ENCODE peak calls at places on chromosomes 13 and 19, in seven cellular contexts. One of them, this sample, is unnamed.

GRCh38 chr19:58274771-58275199 is 4.0 kb upstream of the ZNF8 start:
- DNase-seq in neuronal stem cell: no peak
- DNase-seq in H9: no peak
- DNase-seq in mesendoderm: no peak
- DNase-seq in IMR-90: peak; percentile 35
- DNase-seq in H1: no peak
- DNase-seq in mesenchymal stem cell: peak; percentile 34
- DNase-seq in this sample: no peak

GRCh38 chr13:46624821-46625220 is 71.9 kb downstream of the LRCH1 start:
- DNase-seq in neuronal stem cell: no peak
- DNase-seq in H9: no peak
- DNase-seq in mesendoderm: no peak
- DNase-seq in IMR-90: no peak
- DNase-seq in H1: no peak
- DNase-seq in mesenchymal stem cell: no peak
- DNase-seq in this sample: no peak

GRCh38 chr13:100443998-100444328 is 144.6 kb downstream of the GGACT start:
- DNase-seq in neuronal stem cell: no peak
- DNase-seq in H9: no peak
- DNase-seq in mesendoderm: no peak
- DNase-seq in IMR-90: no peak
- DNase-seq in H1: no peak
- DNase-seq in mesenchymal stem cell: no peak
- DNase-seq in this sample: no peak

GRCh38 chr19:45995715-45996385 is 583 bp downstream of the CCDC61 start:
- DNase-seq in neuronal stem cell: no peak
- DNase-seq in H9: no peak
- DNase-seq in mesendoderm: no peak
- DNase-seq in IMR-90: peak; percentile 67
- DNase-seq in H1: no peak
- DNase-seq in mesenchymal stem cell: peak; percentile 34
- DNase-seq in this sample: no peak

GRCh38 chr13:39417643-39418042 is 185.3 kb downstream of the LHFPL6 start:
- DNase-seq in neuronal stem cell: peak; percentile 49
- DNase-seq in H9: peak; percentile 49
- DNase-seq in mesendoderm: peak; percentile 96
- DNase-seq in IMR-90: peak; percentile 72
- DNase-seq in H1: peak; percentile 47
- DNase-seq in mesenchymal stem cell: peak; percentile 80
- DNase-seq in this sample: no peak

GRCh38 chr13:66974174-66974573 is 256.0 kb downstream of the PCDH9 start:
- DNase-seq in neuronal stem cell: no peak
- DNase-seq in H9: no peak
- DNase-seq in mesendoderm: no peak
- DNase-seq in IMR-90: peak; percentile 13
- DNase-seq in H1: no peak
- DNase-seq in mesenchymal stem cell: no peak
- DNase-seq in this sample: no peak

GRCh38 chr13:19020988-19021387 is 160.6 kb downstream of the TUBA3C start:
- DNase-seq in neuronal stem cell: no peak
- DNase-seq in H9: no peak
- DNase-seq in mesendoderm: no peak
- DNase-seq in IMR-90: no peak
- DNase-seq in H1: no peak
- DNase-seq in mesenchymal stem cell: no peak
- DNase-seq in this sample: no peak

GRCh38 chr19:56725829-56726424 is 54.4 kb upstream of the ZNF835 start:
- DNase-seq in neuronal stem cell: no peak
- DNase-seq in H9: no peak
- DNase-seq in mesendoderm: no peak
- DNase-seq in IMR-90: no peak
- DNase-seq in H1: no peak
- DNase-seq in mesenchymal stem cell: no peak
- DNase-seq in this sample: peak; percentile 34

GRCh38 chr13:51222510-51223283 is 499 bp downstream of the FAM124A start:
- DNase-seq in neuronal stem cell: peak; percentile 58
- DNase-seq in H9: no peak
- DNase-seq in mesendoderm: peak; percentile 69
- DNase-seq in IMR-90: no peak
- DNase-seq in H1: no peak
- DNase-seq in mesenchymal stem cell: peak; percentile 20
- DNase-seq in this sample: no peak

GRCh38 chr19:34276614-34277013 is 22.3 kb downstream of the GARRE1 start:
- DNase-seq in neuronal stem cell: no peak
- DNase-seq in H9: no peak
- DNase-seq in mesendoderm: no peak
- DNase-seq in IMR-90: no peak
- DNase-seq in H1: no peak
- DNase-seq in mesenchymal stem cell: no peak
- DNase-seq in this sample: no peak

GRCh38 chr13:94712287-94712811 is at the start of gene SOX21:
- DNase-seq in neuronal stem cell: no peak
- DNase-seq in H9: peak; percentile 49
- DNase-seq in mesendoderm: peak; percentile 39
- DNase-seq in IMR-90: no peak
- DNase-seq in H1: no peak
- DNase-seq in mesenchymal stem cell: no peak
- DNase-seq in this sample: no peak

GRCh38 chr13:108095036-108095435 is 120.3 kb downstream of the LIG4 start:
- DNase-seq in neuronal stem cell: no peak
- DNase-seq in H9: no peak
- DNase-seq in mesendoderm: no peak
- DNase-seq in IMR-90: no peak
- DNase-seq in H1: no peak
- DNase-seq in mesenchymal stem cell: no peak
- DNase-seq in this sample: no peak

GRCh38 chr19:48415395-48415794 is 21.9 kb downstream of the GRIN2D start:
- DNase-seq in neuronal stem cell: no peak
- DNase-seq in H9: peak; percentile 94
- DNase-seq in mesendoderm: peak; percentile 93
- DNase-seq in IMR-90: peak; percentile 36
- DNase-seq in H1: peak; percentile 91
- DNase-seq in mesenchymal stem cell: peak; percentile 54
- DNase-seq in this sample: peak; percentile 70

GRCh38 chr19:1450735-1451669 is 1.1 kb downstream of the APC2 start:
- DNase-seq in neuronal stem cell: no peak
- DNase-seq in H9: no peak
- DNase-seq in mesendoderm: no peak
- DNase-seq in IMR-90: no peak
- DNase-seq in H1: no peak
- DNase-seq in mesenchymal stem cell: no peak
- DNase-seq in this sample: no peak

GRCh38 chr13:28047784-28048388 is 52.5 kb downstream of the FLT3 start:
- DNase-seq in neuronal stem cell: no peak
- DNase-seq in H9: no peak
- DNase-seq in mesendoderm: no peak
- DNase-seq in IMR-90: peak; percentile 79
- DNase-seq in H1: no peak
- DNase-seq in mesenchymal stem cell: peak; percentile 53
- DNase-seq in this sample: no peak

GRCh38 chr13:93180376-93180966 is 46.1 kb upstream of the GPC6 start:
- DNase-seq in neuronal stem cell: no peak
- DNase-seq in H9: no peak
- DNase-seq in mesendoderm: no peak
- DNase-seq in IMR-90: peak; percentile 52
- DNase-seq in H1: no peak
- DNase-seq in mesenchymal stem cell: peak; percentile 63
- DNase-seq in this sample: peak; percentile 2

GRCh38 chr19:45250832-45251451 is at the start of gene MARK4:
- DNase-seq in neuronal stem cell: peak; percentile 55
- DNase-seq in H9: peak; percentile 69
- DNase-seq in mesendoderm: peak; percentile 51
- DNase-seq in IMR-90: peak; percentile 34
- DNase-seq in H1: no peak
- DNase-seq in mesenchymal stem cell: peak; percentile 61
- DNase-seq in this sample: peak; percentile 10

GRCh38 chr19:41627966-41628675 is 1.2 kb upstream of the CEACAM4 start:
- DNase-seq in neuronal stem cell: no peak
- DNase-seq in H9: peak; percentile 6
- DNase-seq in mesendoderm: no peak
- DNase-seq in IMR-90: no peak
- DNase-seq in H1: no peak
- DNase-seq in mesenchymal stem cell: no peak
- DNase-seq in this sample: no peak

GRCh38 chr13:95714142-95714832 is 37.3 kb downstream of the DNAJC3 start:
- DNase-seq in neuronal stem cell: no peak
- DNase-seq in H9: no peak
- DNase-seq in mesendoderm: no peak
- DNase-seq in IMR-90: peak; percentile 89
- DNase-seq in H1: no peak
- DNase-seq in mesenchymal stem cell: peak; percentile 85
- DNase-seq in this sample: peak; percentile 61

GRCh38 chr19:39970424-39970673 is 616 bp upstream of the PSMC4 start:
- DNase-seq in neuronal stem cell: no peak
- DNase-seq in H9: no peak
- DNase-seq in mesendoderm: no peak
- DNase-seq in IMR-90: no peak
- DNase-seq in H1: no peak
- DNase-seq in mesenchymal stem cell: no peak
- DNase-seq in this sample: no peak

GRCh38 chr19:3224346-3225325 is at the start of gene CELF5:
- DNase-seq in neuronal stem cell: peak; percentile 67
- DNase-seq in H9: peak; percentile 57
- DNase-seq in mesendoderm: peak; percentile 44
- DNase-seq in IMR-90: no peak
- DNase-seq in H1: no peak
- DNase-seq in mesenchymal stem cell: peak; percentile 32
- DNase-seq in this sample: peak; percentile 42

GRCh38 chr19:3047307-3048189 is 14.7 kb downstream of the TLE5 start:
- DNase-seq in neuronal stem cell: peak; percentile 81
- DNase-seq in H9: peak; percentile 85
- DNase-seq in mesendoderm: peak; percentile 94
- DNase-seq in IMR-90: peak; percentile 63
- DNase-seq in H1: no peak
- DNase-seq in mesenchymal stem cell: peak; percentile 93
- DNase-seq in this sample: peak; percentile 90

GRCh38 chr19:14472202-14472961 is 2.8 kb downstream of the PTGER1 start:
- DNase-seq in neuronal stem cell: peak; percentile 74
- DNase-seq in H9: peak; percentile 86
- DNase-seq in mesendoderm: peak; percentile 79
- DNase-seq in IMR-90: peak; percentile 18
- DNase-seq in H1: no peak
- DNase-seq in mesenchymal stem cell: peak; percentile 66
- DNase-seq in this sample: peak; percentile 35

GRCh38 chr13:20803180-20803965 is 29.6 kb upstream of the EEF1AKMT1 start:
- DNase-seq in neuronal stem cell: no peak
- DNase-seq in H9: no peak
- DNase-seq in mesendoderm: no peak
- DNase-seq in IMR-90: no peak
- DNase-seq in H1: no peak
- DNase-seq in mesenchymal stem cell: no peak
- DNase-seq in this sample: no peak

GRCh38 chr13:92896842-92897241 is 329.8 kb upstream of the GPC6 start:
- DNase-seq in neuronal stem cell: peak; percentile 12
- DNase-seq in H9: no peak
- DNase-seq in mesendoderm: peak; percentile 55
- DNase-seq in IMR-90: peak; percentile 21
- DNase-seq in H1: no peak
- DNase-seq in mesenchymal stem cell: peak; percentile 14
- DNase-seq in this sample: peak; percentile 1

GRCh38 chr19:49432141-49433073 is 7.2 kb downstream of the GFY start:
- DNase-seq in neuronal stem cell: no peak
- DNase-seq in H9: peak; percentile 95
- DNase-seq in mesendoderm: peak; percentile 66
- DNase-seq in IMR-90: no peak
- DNase-seq in H1: no peak
- DNase-seq in mesenchymal stem cell: no peak
- DNase-seq in this sample: no peak

GRCh38 chr19:3285647-3286176 is 61.3 kb downstream of the CELF5 start:
- DNase-seq in neuronal stem cell: peak; percentile 87
- DNase-seq in H9: peak; percentile 95
- DNase-seq in mesendoderm: no peak
- DNase-seq in IMR-90: no peak
- DNase-seq in H1: no peak
- DNase-seq in mesenchymal stem cell: no peak
- DNase-seq in this sample: no peak

GRCh38 chr19:5070922-5071321 is 102.0 kb downstream of the KDM4B start:
- DNase-seq in neuronal stem cell: no peak
- DNase-seq in H9: no peak
- DNase-seq in mesendoderm: no peak
- DNase-seq in IMR-90: no peak
- DNase-seq in H1: no peak
- DNase-seq in mesenchymal stem cell: no peak
- DNase-seq in this sample: no peak

GRCh38 chr19:49613374-49613773 is 22.4 kb downstream of the PRR12 start:
- DNase-seq in neuronal stem cell: no peak
- DNase-seq in H9: no peak
- DNase-seq in mesendoderm: no peak
- DNase-seq in IMR-90: no peak
- DNase-seq in H1: no peak
- DNase-seq in mesenchymal stem cell: peak; percentile 61
- DNase-seq in this sample: no peak

GRCh38 chr13:33353210-33353609 is 67.7 kb upstream of the STARD13 start:
- DNase-seq in neuronal stem cell: no peak
- DNase-seq in H9: no peak
- DNase-seq in mesendoderm: no peak
- DNase-seq in IMR-90: no peak
- DNase-seq in H1: no peak
- DNase-seq in mesenchymal stem cell: no peak
- DNase-seq in this sample: no peak

GRCh38 chr13:69618838-69619237 is 488.8 kb upstream of the ATXN8OS start:
- DNase-seq in neuronal stem cell: no peak
- DNase-seq in H9: no peak
- DNase-seq in mesendoderm: no peak
- DNase-seq in IMR-90: no peak
- DNase-seq in H1: no peak
- DNase-seq in mesenchymal stem cell: no peak
- DNase-seq in this sample: no peak
- H2BK120ac ChIP-seq in neuronal stem cell: no peak overlapping the region
- H2BK120ac ChIP-seq in H9: no peak overlapping the region
- H2BK120ac ChIP-seq in mesendoderm: no peak overlapping the region
- H2BK120ac ChIP-seq in IMR-90: no peak overlapping the region
- H2BK120ac ChIP-seq in H1: no peak overlapping the region
- H2BK120ac ChIP-seq in mesenchymal stem cell: no peak overlapping the region
- H2BK120ac ChIP-seq in this sample: no peak overlapping the region

GRCh38 chr19:11987405-11988231 is 22.8 kb downstream of the ZNF763 start:
- DNase-seq in neuronal stem cell: peak; percentile 91
- DNase-seq in H9: peak; percentile 96
- DNase-seq in mesendoderm: peak; percentile 98
- DNase-seq in IMR-90: peak; percentile 91
- DNase-seq in H1: peak; percentile 90
- DNase-seq in mesenchymal stem cell: peak; percentile 96
- DNase-seq in this sample: peak; percentile 94
- H2AK5ac ChIP-seq in neuronal stem cell: peak overlapping the region; percentile 78
- H2AK5ac ChIP-seq in H9: no peak overlapping the region
- H2AK5ac ChIP-seq in mesendoderm: no peak overlapping the region
- H2AK5ac ChIP-seq in IMR-90: no peak overlapping the region
- H2AK5ac ChIP-seq in H1: no peak overlapping the region
- H2AK5ac ChIP-seq in mesenchymal stem cell: no peak overlapping the region
- H2AK5ac ChIP-seq in this sample: no peak overlapping the region

GRCh38 chr19:17777840-17778620 is 16.9 kb upstream of the B3GNT3 start:
- DNase-seq in neuronal stem cell: peak; percentile 54
- DNase-seq in H9: peak; percentile 97
- DNase-seq in mesendoderm: peak; percentile 92
- DNase-seq in IMR-90: peak; percentile 10
- DNase-seq in H1: peak; percentile 87
- DNase-seq in mesenchymal stem cell: peak; percentile 56
- DNase-seq in this sample: peak; percentile 55
- H2BK120ac ChIP-seq in neuronal stem cell: peak overlapping the region; percentile 21
- H2BK120ac ChIP-seq in H9: no peak overlapping the region
- H2BK120ac ChIP-seq in mesendoderm: no peak overlapping the region
- H2BK120ac ChIP-seq in IMR-90: no peak overlapping the region
- H2BK120ac ChIP-seq in H1: no peak overlapping the region
- H2BK120ac ChIP-seq in mesenchymal stem cell: no peak overlapping the region
- H2BK120ac ChIP-seq in this sample: no peak overlapping the region

GRCh38 chr19:12970070-12970820 is 869 bp downstream of the DAND5 start:
- DNase-seq in neuronal stem cell: no peak
- DNase-seq in H9: no peak
- DNase-seq in mesendoderm: no peak
- DNase-seq in IMR-90: no peak
- DNase-seq in H1: no peak
- DNase-seq in mesenchymal stem cell: no peak
- DNase-seq in this sample: no peak
- H2AK5ac ChIP-seq in neuronal stem cell: no peak overlapping the region
- H2AK5ac ChIP-seq in H9: no peak overlapping the region
- H2AK5ac ChIP-seq in mesendoderm: no peak overlapping the region
- H2AK5ac ChIP-seq in IMR-90: no peak overlapping the region
- H2AK5ac ChIP-seq in H1: no peak overlapping the region
- H2AK5ac ChIP-seq in mesenchymal stem cell: no peak overlapping the region
- H2AK5ac ChIP-seq in this sample: no peak overlapping the region

This sample was measured in trophoblast cell.